ENCODE peak calls at places on chromosomes 3 and 15, in six cellular contexts. K is testis, S is prostate gland, J is left lung, T is transverse colon, I is stomach. N is an unnamed sample. For H3K4me1, the result is how much of the 10 kb centered on the place peaks cover.

GRCh38 chr15:40047413-40048154 is 8.6 kb upstream of the SRP14 start:
- DNase-seq in K (no peak), S (no peak), J (peak), T (peak), I (peak), N (peak)

GRCh38 chr15:57476533-57476975 is 100.2 kb downstream of the CGNL1 start:
- DNase-seq in K (no peak), S (no peak), J (no peak), T (no peak), I (no peak), N (no peak)

GRCh38 chr15:58549013-58549779 is 117.4 kb downstream of the LIPC start:
- DNase-seq in K (no peak), S (no peak), J (no peak), T (no peak), I (peak), N (no peak)

GRCh38 chr15:91263632-91264477 is 163.8 kb downstream of the SV2B start:
- DNase-seq in K (no peak), S (peak), J (no peak), T (peak), I (no peak), N (no peak)

GRCh38 chr15:41948499-41948898 is 23.9 kb downstream of the EHD4 start:
- DNase-seq in K (peak), S (no peak), J (no peak), T (no peak), I (no peak), N (no peak)

GRCh38 chr3:67389176-67389575 is 265.2 kb downstream of the SUCLG2 start:
- DNase-seq in K (no peak), S (no peak), J (no peak), T (no peak), I (no peak), N (no peak)

GRCh38 chr15:52318729-52319500 is 23.3 kb upstream of the MYO5C start:
- DNase-seq in K (no peak), S (no peak), J (no peak), T (no peak), I (no peak), N (peak)

GRCh38 chr3:16174389-16174788 is at the start of gene GALNT15:
- DNase-seq in K (peak), S (peak), J (peak), T (peak), I (peak), N (peak)

GRCh38 chr15:43912991-43913927 is 86.5 kb downstream of the WDR76 start:
- DNase-seq in K (no peak), S (no peak), J (no peak), T (no peak), I (no peak), N (peak)

GRCh38 chr3:134406331-134407246 is 32.3 kb upstream of the AMOTL2 start:
- DNase-seq in K (peak), S (no peak), J (peak), T (peak), I (peak), N (peak)

GRCh38 chr15:69664572-69665326 is 212.1 kb downstream of the RPLP1 start:
- DNase-seq in K (no peak), S (no peak), J (no peak), T (no peak), I (no peak), N (no peak)

GRCh38 chr15:43749690-43750345 is 3.6 kb downstream of the PDIA3 start:
- DNase-seq in K (no peak), S (no peak), J (no peak), T (no peak), I (peak), N (no peak)

GRCh38 chr3:183008799-183009198 is 28.5 kb upstream of the DCUN1D1 start:
- DNase-seq in K (no peak), S (no peak), J (no peak), T (no peak), I (no peak), N (no peak)

GRCh38 chr3:196886175-196886574 is 18.5 kb downstream of the SENP5 start:
- DNase-seq in K (no peak), S (no peak), J (no peak), T (no peak), I (no peak), N (no peak)

GRCh38 chr15:44882499-44882968 is 74.0 kb upstream of the TERB2 start:
- DNase-seq in K (no peak), S (no peak), J (no peak), T (no peak), I (no peak), N (no peak)

GRCh38 chr15:93109370-93110105 is 20.5 kb upstream of the RGMA start:
- DNase-seq in K (peak), S (no peak), J (peak), T (no peak), I (no peak), N (no peak)

GRCh38 chr3:42786631-42787030 is 13.6 kb upstream of the CCDC13 start:
- DNase-seq in K (no peak), S (no peak), J (no peak), T (no peak), I (no peak), N (no peak)

GRCh38 chr15:63612300-63612699 is 15.1 kb downstream of the FBXL22 start:
- DNase-seq in K (no peak), S (no peak), J (no peak), T (no peak), I (no peak), N (no peak)

GRCh38 chr3:177220136-177220974 is 23.1 kb upstream of the TBL1XR1 start:
- DNase-seq in K (no peak), S (no peak), J (no peak), T (no peak), I (no peak), N (no peak)

GRCh38 chr3:24048843-24049242 is 103.8 kb downstream of the NR1D2 start:
- DNase-seq in K (no peak), S (no peak), J (no peak), T (no peak), I (no peak), N (no peak)

GRCh38 chr15:40106203-40107161 is 2.2 kb downstream of the BMF start:
- DNase-seq in K (peak), S (peak), J (peak), T (peak), I (peak), N (no peak)

GRCh38 chr3:113867506-113867905 is 28.9 kb downstream of the GRAMD1C start:
- DNase-seq in K (no peak), S (no peak), J (no peak), T (no peak), I (no peak), N (no peak)

GRCh38 chr3:117547956-117548550 is 838.5 kb downstream of the TUSC7 start:
- DNase-seq in K (no peak), S (no peak), J (no peak), T (no peak), I (no peak), N (no peak)

GRCh38 chr15:34987182-34987488 is 952 bp downstream of the ZNF770 start:
- DNase-seq in K (no peak), S (no peak), J (no peak), T (no peak), I (no peak), N (peak)

GRCh38 chr3:150022406-150023238 is 51.9 kb upstream of the PFN2 start:
- DNase-seq in K (no peak), S (no peak), J (no peak), T (peak), I (no peak), N (peak)

GRCh38 chr3:39103791-39104552 is 3.5 kb downstream of the GORASP1 start:
- DNase-seq in K (peak), S (no peak), J (no peak), T (no peak), I (no peak), N (no peak)

GRCh38 chr3:51974277-51974962 is 444 bp upstream of the ABHD14A start:
- DNase-seq in K (peak), S (no peak), J (peak), T (peak), I (no peak), N (peak)

GRCh38 chr3:68306571-68306970 is 625.8 kb downstream of the TAFA4 start:
- DNase-seq in K (peak), S (no peak), J (no peak), T (no peak), I (no peak), N (no peak)

GRCh38 chr3:140068512-140068911 is 133.5 kb downstream of the CLSTN2 start:
- DNase-seq in K (no peak), S (no peak), J (no peak), T (no peak), I (no peak), N (no peak)

GRCh38 chr15:87498545-87498944 is 758.0 kb downstream of the NTRK3 start:
- DNase-seq in K (no peak), S (no peak), J (no peak), T (no peak), I (no peak), N (no peak)

GRCh38 chr3:112699436-112699978 is 58.6 kb upstream of the CCDC80 start:
- DNase-seq in K (no peak), S (no peak), J (no peak), T (no peak), I (no peak), N (no peak)
- H3K4me3 ChIP-seq in K (no peak), S (no peak), J (no peak), T (no peak), I (no peak), N (no peak)

GRCh38 chr3:124246366-124246765 is 254.4 kb upstream of the ROPN1 start:
- DNase-seq in K (no peak), S (no peak), J (no peak), T (no peak), I (no peak), N (peak)
- TF ChIP-seq CTCF in K (no peak), S (no peak), J (no peak), T (no peak), I (no peak), N (no peak)

GRCh38 chr15:67094001-67094826 is 28.8 kb downstream of the SMAD3 start:
- DNase-seq in K (no peak), S (no peak), J (no peak), T (no peak), I (no peak), N (no peak)
- H3K4me1 ChIP-seq in K (under half), S (under half), J (under half), T (half or more), I (half or more), N (under half)

GRCh38 chr15:27826411-27826810 is 272.7 kb downstream of the OCA2 start:
- DNase-seq in K (no peak), S (no peak), J (no peak), T (no peak), I (no peak), N (no peak)
- H3K4me3 ChIP-seq in K (no peak), S (no peak), J (no peak), T (no peak), I (no peak), N (no peak)